ENCODE peak calls at places on chromosomes 1 and 21, in six cellular contexts. T is astrocyte of the spinal cord; A is AG08395; S is naive thymus-derived CD8-positive, alpha-beta T cell; F is stimulated activated CD8-positive, alpha-beta memory T cell treated with anti-CD3 and anti-CD28 coated beads, Interleukin-15, amount 100 ng/mL, for 24 hours; V is NCI-H1105. J is an unnamed sample.

GRCh38 chr1:88502814-88503339 is 181.2 kb upstream of the PKN2 start:
- DNase-seq in T (no peak), A (no peak), S (no peak), F (no peak), V (no peak), J (no peak)

GRCh38 chr1:225871374-225872074 is 10.7 kb downstream of the TMEM63A start:
- DNase-seq in T (no peak), A (no peak), S (no peak), F (no peak), V (no peak), J (no peak)

GRCh38 chr1:54137532-54138061 is 15.2 kb downstream of the CDCP2 start:
- DNase-seq in T (peak), A (peak), S (no peak), F (no peak), V (no peak), J (peak)

GRCh38 chr21:30044447-30045064 is 104.8 kb upstream of the GRIK1 start:
- DNase-seq in T (peak), A (peak), S (no peak), F (no peak), V (peak), J (peak)

GRCh38 chr1:176987016-176987415 is 177.5 kb downstream of the ASTN1 start:
- DNase-seq in T (no peak), A (no peak), S (no peak), F (no peak), V (no peak), J (no peak)

GRCh38 chr1:162564762-162565218 is 3.3 kb downstream of the UAP1 start:
- DNase-seq in T (no peak), A (no peak), S (no peak), F (no peak), V (no peak), J (peak)

GRCh38 chr1:90800012-90800717 is 83.1 kb upstream of the BARHL2 start:
- DNase-seq in T (no peak), A (no peak), S (no peak), F (no peak), V (no peak), J (no peak)

GRCh38 chr21:34221331-34222030 is 142.3 kb upstream of the KCNE2 start:
- DNase-seq in T (no peak), A (no peak), S (no peak), F (no peak), V (no peak), J (no peak)

GRCh38 chr1:167374014-167374413 is 144.3 kb downstream of the CD247 start:
- DNase-seq in T (no peak), A (no peak), S (no peak), F (no peak), V (no peak), J (no peak)

GRCh38 chr1:172906778-172907592 is 143.8 kb downstream of the TNFSF18 start:
- DNase-seq in T (peak), A (peak), S (no peak), F (no peak), V (no peak), J (peak)

GRCh38 chr1:15965228-15965767 is 10.6 kb downstream of the ZBTB17 start:
- DNase-seq in T (no peak), A (peak), S (no peak), F (no peak), V (no peak), J (peak)

GRCh38 chr1:60904079-60904852 is 178.1 kb upstream of the NFIA start:
- DNase-seq in T (peak), A (peak), S (no peak), F (no peak), V (no peak), J (no peak)

GRCh38 chr1:230867903-230868735 is at the start of gene C1orf198:
- DNase-seq in T (peak), A (peak), S (peak), F (peak), V (no peak), J (peak)

J was measured in dermis blood vessel endothelial cell.